ENCODE peak calls at places on chromosomes 2 and 18, in nine cellular contexts. Z, A, P, R, J, V, C, D and O are unnamed samples.

GRCh38 chr2:113979172-113980128 is 89.6 kb downstream of the ACTR3 start:
- DNase-seq in Z (no peak), A (no peak), P (no peak), R (no peak), J (peak; percentile 51), V (no peak), C (no peak), D (no peak), O (peak; percentile 21)

GRCh38 chr18:80172056-80172455 is 63.0 kb downstream of the ADNP2 start:
- DNase-seq in Z (no peak), A (no peak), P (no peak), R (no peak), J (no peak), V (no peak), C (no peak), D (no peak), O (no peak)

GRCh38 chr2:43294973-43295603 is 68.7 kb upstream of the ZFP36L2 start:
- DNase-seq in Z (no peak), A (no peak), P (no peak), R (no peak), J (no peak), V (no peak), C (no peak), D (no peak), O (no peak)

GRCh38 chr2:122643725-122644329 is 888.4 kb downstream of the TSN start:
- DNase-seq in Z (no peak), A (no peak), P (peak; percentile 95), R (peak; percentile 64), J (peak; percentile 70), V (no peak), C (peak; percentile 21), D (no peak), O (no peak)

GRCh38 chr2:23828256-23828980 is 98.5 kb downstream of the ATAD2B start:
- DNase-seq in Z (no peak), A (no peak), P (peak; percentile 1), R (no peak), J (no peak), V (no peak), C (no peak), D (no peak), O (no peak)

GRCh38 chr18:46412831-46413371 is 244.1 kb downstream of the LOXHD1 start:
- DNase-seq in Z (no peak), A (no peak), P (no peak), R (peak; percentile 24), J (no peak), V (no peak), C (peak; percentile 40), D (no peak), O (no peak)

GRCh38 chr2:149902104-149902503 is 314.5 kb upstream of the MMADHC start:
- DNase-seq in Z (peak; percentile 15), A (no peak), P (no peak), R (no peak), J (no peak), V (no peak), C (no peak), D (no peak), O (no peak)

GRCh38 chr2:10002681-10003080 is 40.7 kb upstream of the KLF11 start:
- DNase-seq in Z (no peak), A (no peak), P (no peak), R (no peak), J (peak; percentile 80), V (no peak), C (no peak), D (no peak), O (no peak)

GRCh38 chr18:49673281-49673680 is 111.4 kb downstream of the LIPG start:
- DNase-seq in Z (no peak), A (no peak), P (no peak), R (no peak), J (no peak), V (no peak), C (no peak), D (no peak), O (no peak)

GRCh38 chr2:109533823-109534222 is 79.9 kb downstream of the SEPTIN10 start:
- DNase-seq in Z (no peak), A (no peak), P (no peak), R (no peak), J (no peak), V (no peak), C (no peak), D (peak; percentile 2), O (no peak)

GRCh38 chr2:172462393-172463381 is 35.3 kb downstream of the ITGA6 start:
- DNase-seq in Z (no peak), A (no peak), P (no peak), R (no peak), J (no peak), V (no peak), C (peak; percentile 68), D (no peak), O (peak; percentile 43)

GRCh38 chr2:168037772-168038171 is 209.6 kb downstream of the STK39 start:
- DNase-seq in Z (no peak), A (no peak), P (no peak), R (no peak), J (no peak), V (no peak), C (no peak), D (no peak), O (no peak)

GRCh38 chr2:175805442-175806114 is 196.5 kb downstream of the LNPK start:
- DNase-seq in Z (no peak), A (no peak), P (no peak), R (peak; percentile 26), J (no peak), V (no peak), C (peak; percentile 50), D (no peak), O (no peak)

GRCh38 chr2:133459590-133459989 is 108.7 kb downstream of the NCKAP5 start:
- DNase-seq in Z (no peak), A (no peak), P (no peak), R (no peak), J (no peak), V (no peak), C (no peak), D (no peak), O (no peak)

GRCh38 chr2:233698740-233699139 is 6.0 kb downstream of the UGT1A6 start:
- DNase-seq in Z (no peak), A (no peak), P (no peak), R (no peak), J (no peak), V (no peak), C (no peak), D (no peak), O (no peak)

GRCh38 chr2:233700028-233700635 is 7.4 kb downstream of the UGT1A6 start:
- DNase-seq in Z (no peak), A (peak; percentile 16), P (peak; percentile 33), R (peak; percentile 42), J (peak; percentile 31), V (no peak), C (no peak), D (no peak), O (no peak)

GRCh38 chr2:233693963-233694362 is 1.3 kb downstream of the UGT1A6 start:
- DNase-seq in Z (no peak), A (no peak), P (no peak), R (no peak), J (no peak), V (no peak), C (no peak), D (no peak), O (no peak)

DNA sequence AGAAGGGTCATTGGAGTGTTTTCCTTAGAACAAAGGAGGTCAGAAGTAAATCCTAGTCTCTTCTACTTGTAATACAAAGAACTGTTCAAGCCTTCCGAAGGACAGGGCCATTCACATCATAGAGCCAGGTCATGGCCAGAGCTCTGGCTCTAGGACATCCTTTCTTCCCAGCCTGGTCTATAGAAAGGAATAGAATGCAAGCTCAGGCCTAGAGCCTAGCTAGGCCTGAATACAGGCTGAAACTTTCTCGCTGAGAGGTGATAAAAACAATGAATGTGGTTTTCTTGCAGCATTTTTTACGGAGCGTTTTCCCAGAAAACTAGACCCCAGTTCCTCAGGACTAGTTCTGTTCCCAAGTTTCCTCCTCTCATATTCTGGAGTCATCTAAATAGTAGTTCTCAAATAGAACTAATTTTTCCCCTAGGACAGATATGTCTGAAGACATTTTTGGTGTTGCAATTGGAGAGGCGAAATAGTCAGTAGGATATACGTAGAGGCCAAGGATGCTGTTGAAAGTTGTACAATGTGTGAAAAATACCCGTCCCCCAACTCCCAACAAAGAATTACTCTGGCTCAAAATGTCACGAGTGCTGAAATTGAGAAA is 6.8 kb downstream of the UGT1A6 start:
- DNase-seq in Z (no peak), A (no peak), P (no peak), R (no peak), J (no peak), V (no peak), C (no peak), D (no peak), O (no peak)
- H3K27ac ChIP-seq in Z (no peak overlapping the region), A (peak overlapping the region; percentile 83), P (peak overlapping the region; percentile 53), R (peak overlapping the region; percentile 67), J (peak overlapping the region; percentile 76), V (no peak overlapping the region), C (no peak overlapping the region), D (no peak overlapping the region), O (no peak overlapping the region)

GRCh38 chr2:174174741-174175140 is 73.6 kb downstream of the OLA1 start:
- DNase-seq in Z (no peak), A (no peak), P (no peak), R (no peak), J (no peak), V (no peak), C (no peak), D (no peak), O (no peak)
- H3K27ac ChIP-seq in Z (no peak overlapping the region), A (no peak overlapping the region), P (no peak overlapping the region), R (no peak overlapping the region), J (no peak overlapping the region), V (no peak overlapping the region), C (no peak overlapping the region), D (no peak overlapping the region), O (no peak overlapping the region)

DNA sequence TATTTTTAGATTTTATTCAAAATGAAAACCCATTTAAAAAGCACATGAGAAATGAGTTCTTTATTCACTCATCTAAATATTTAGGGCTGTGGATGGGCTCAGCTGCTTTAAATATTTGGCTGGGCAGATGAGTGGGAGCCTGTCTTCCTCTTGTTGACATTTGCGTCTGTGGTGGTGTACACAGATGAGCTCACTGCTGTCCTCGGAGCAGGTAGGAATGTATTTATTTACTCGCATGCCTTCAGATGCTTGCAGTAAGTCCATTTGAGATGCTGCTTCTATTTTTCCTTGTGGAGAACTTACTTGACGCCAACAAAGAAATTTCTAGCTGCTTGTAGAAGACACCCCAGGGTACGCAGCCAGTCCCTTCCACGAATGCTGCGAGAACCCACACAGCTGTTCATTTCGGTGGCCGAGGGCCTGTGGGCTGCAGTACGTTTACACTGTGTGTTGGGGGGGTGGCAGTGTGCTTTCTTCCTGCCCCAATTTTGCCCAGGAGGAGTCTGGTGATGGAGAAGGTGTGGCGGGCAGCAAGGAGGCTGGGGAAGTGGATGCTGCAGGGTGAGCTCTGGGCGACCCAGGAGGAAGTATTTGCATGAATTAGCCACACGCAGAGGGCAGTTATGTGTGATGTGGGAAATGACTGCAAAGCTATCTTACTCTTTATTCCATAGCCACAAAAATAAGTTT is 105.1 kb downstream of the AGAP1 start:
- DNase-seq in Z (no peak), A (peak; percentile 20), P (no peak), R (no peak), J (no peak), V (no peak), C (no peak), D (no peak), O (no peak)
- H3K27ac ChIP-seq in Z (no peak overlapping the region), A (no peak overlapping the region), P (no peak overlapping the region), R (no peak overlapping the region), J (no peak overlapping the region), V (no peak overlapping the region), C (no peak overlapping the region), D (no peak overlapping the region), O (no peak overlapping the region)

GRCh38 chr2:194020155-194020554 is 1636.9 kb upstream of the SLC39A10 start:
- DNase-seq in Z (no peak), A (no peak), P (no peak), R (no peak), J (no peak), V (no peak), C (no peak), D (no peak), O (no peak)
- H3K27ac ChIP-seq in Z (no peak overlapping the region), A (no peak overlapping the region), P (no peak overlapping the region), R (no peak overlapping the region), J (no peak overlapping the region), V (no peak overlapping the region), C (no peak overlapping the region), D (no peak overlapping the region), O (no peak overlapping the region)